ENCODE peak calls at places on chromosome 10, in six cellular contexts. L is stomach, C is sigmoid colon, D is IMR-90, X is upper lobe of left lung, M is ovary. Y is an unnamed sample. For H3K4me1, the result is how much of the 10 kb centered on the place peaks cover.

GRCh38 chr10:45180507-45180906 is 134.9 kb downstream of the OR13A1 start:
- DNase-seq in L (no peak), C (no peak), D (no peak), X (peak), M (no peak), Y (no peak)

GRCh38 chr10:95758351-95759025 is 2.5 kb downstream of the ENTPD1 start:
- DNase-seq in L (no peak), C (no peak), D (peak), X (no peak), M (no peak), Y (no peak)

GRCh38 chr10:117342638-117343037 is 32.6 kb downstream of the PDZD8 start:
- DNase-seq in L (no peak), C (no peak), D (peak), X (no peak), M (no peak), Y (no peak)

GRCh38 chr10:110568055-110568735 is 700 bp downstream of the SMC3 start:
- DNase-seq in L (peak), C (peak), D (no peak), X (peak), M (no peak), Y (peak)

GRCh38 chr10:116270691-116271592 is 2.1 kb downstream of the GFRA1 start:
- DNase-seq in L (no peak), C (peak), D (peak), X (peak), M (peak), Y (no peak)

GRCh38 chr10:88794731-88795130 is 7.8 kb upstream of the LIPM start:
- DNase-seq in L (no peak), C (no peak), D (no peak), X (no peak), M (no peak), Y (no peak)

GRCh38 chr10:73876566-73876965 is 2.2 kb upstream of the CAMK2G start:
- DNase-seq in L (no peak), C (no peak), D (no peak), X (no peak), M (no peak), Y (no peak)

GRCh38 chr10:122062831-122063674 is 74.1 kb downstream of the TACC2 start:
- DNase-seq in L (peak), C (peak), D (peak), X (peak), M (peak), Y (peak)

GRCh38 chr10:72335394-72336258 is 19.1 kb downstream of the DNAJB12 start:
- DNase-seq in L (peak), C (peak), D (no peak), X (no peak), M (peak), Y (peak)
- H3K4me1 ChIP-seq in L (half or more), C (half or more), D (under half), X (half or more), M (under half), Y (half or more)

GRCh38 chr10:62252051-62252450 is 16.6 kb downstream of the RTKN2 start:
- DNase-seq in L (no peak), C (no peak), D (no peak), X (no peak), M (no peak), Y (no peak)
- TF ChIP-seq POLR2A in L (no peak), C (no peak), D (no peak), X (no peak), M (no peak), Y (no peak)

DNA sequence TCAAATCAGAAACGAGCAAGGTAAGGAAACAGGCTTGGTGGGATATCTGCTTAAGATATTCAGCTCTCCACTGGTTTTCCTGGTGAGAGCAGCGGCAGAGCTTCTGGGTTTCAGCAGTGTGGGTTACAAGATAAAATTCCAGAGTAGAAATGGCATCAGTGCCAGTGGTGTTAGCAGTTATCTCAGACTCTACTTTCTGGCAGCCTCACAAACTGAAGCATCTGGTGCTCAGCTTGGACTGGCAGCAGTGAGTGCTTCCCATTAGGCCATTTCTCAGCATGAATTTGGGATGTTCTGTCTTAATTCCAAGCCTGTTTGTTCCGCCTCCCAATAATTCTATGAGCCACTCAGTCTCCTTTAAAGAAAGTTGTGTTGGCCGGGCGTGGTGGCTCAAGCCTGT is 6.9 kb upstream of the GSTO2 start:
- DNase-seq in L (no peak), C (no peak), D (no peak), X (no peak), M (no peak), Y (no peak)
- H3K4me1 ChIP-seq in L (under half), C (under half), D (under half), X (under half), M (under half), Y (under half)

GRCh38 chr10:17200885-17201164 is 647 bp downstream of the TRDMT1 start:
- DNase-seq in L (peak), C (peak), D (peak), X (no peak), M (peak), Y (peak)

GRCh38 chr10:17200035-17200884 is 1.2 kb downstream of the TRDMT1 start:
- DNase-seq in L (no peak), C (no peak), D (no peak), X (no peak), M (no peak), Y (no peak)

GRCh38 chr10:17199351-17199804 is 2.1 kb downstream of the TRDMT1 start:
- DNase-seq in L (no peak), C (no peak), D (peak), X (no peak), M (no peak), Y (no peak)

GRCh38 chr10:17202506-17202905 is 1.0 kb upstream of the TRDMT1 start:
- DNase-seq in L (no peak), C (no peak), D (no peak), X (no peak), M (no peak), Y (no peak)

DNA sequence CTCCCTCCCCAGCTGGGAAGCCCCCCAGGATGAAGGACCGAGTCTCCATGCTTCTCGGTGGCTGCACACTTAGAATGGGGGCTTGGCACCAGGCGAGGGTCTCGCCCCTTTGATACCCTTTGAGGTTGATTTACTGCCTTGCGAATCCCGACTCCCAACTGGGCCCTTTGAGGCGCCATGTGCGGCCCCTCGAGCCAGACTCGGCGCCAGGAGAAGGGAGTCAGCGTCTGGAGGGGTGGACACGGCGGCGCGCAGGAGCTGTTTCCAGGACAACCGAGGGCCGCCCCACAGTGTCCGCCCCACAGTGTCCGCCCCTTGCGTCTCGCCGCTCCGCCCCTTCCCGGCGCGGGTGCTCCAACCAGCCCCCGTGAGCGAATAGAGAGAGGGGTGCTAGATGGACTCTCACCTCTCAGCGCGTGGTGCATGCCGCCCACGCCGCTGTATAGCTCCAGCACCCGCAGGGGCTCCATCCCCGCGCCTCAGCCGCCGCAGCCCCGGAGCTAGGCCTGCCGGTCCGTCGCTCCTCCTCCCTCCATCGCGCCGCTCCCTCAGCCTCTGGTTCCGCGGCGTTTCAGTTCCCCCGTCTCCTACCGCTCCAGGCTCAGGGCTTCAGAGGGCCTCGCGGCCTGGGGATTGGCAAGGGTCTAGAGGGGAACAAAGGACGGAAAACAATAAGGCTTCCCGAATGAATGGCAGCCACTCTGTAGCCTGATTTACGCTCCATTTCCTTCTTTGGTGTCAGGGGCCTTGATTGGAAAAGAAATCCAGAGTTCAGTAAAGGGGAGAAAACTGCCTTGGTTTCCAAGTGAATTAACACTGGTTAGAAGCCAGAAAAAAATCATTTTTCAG is at the start of gene TRDMT1:
- DNase-seq in L (peak), C (peak), D (peak), X (peak), M (peak), Y (peak)
- TF ChIP-seq POLR2A in L (no peak), C (peak), D (peak), X (peak), M (peak), Y (no peak)

DNA sequence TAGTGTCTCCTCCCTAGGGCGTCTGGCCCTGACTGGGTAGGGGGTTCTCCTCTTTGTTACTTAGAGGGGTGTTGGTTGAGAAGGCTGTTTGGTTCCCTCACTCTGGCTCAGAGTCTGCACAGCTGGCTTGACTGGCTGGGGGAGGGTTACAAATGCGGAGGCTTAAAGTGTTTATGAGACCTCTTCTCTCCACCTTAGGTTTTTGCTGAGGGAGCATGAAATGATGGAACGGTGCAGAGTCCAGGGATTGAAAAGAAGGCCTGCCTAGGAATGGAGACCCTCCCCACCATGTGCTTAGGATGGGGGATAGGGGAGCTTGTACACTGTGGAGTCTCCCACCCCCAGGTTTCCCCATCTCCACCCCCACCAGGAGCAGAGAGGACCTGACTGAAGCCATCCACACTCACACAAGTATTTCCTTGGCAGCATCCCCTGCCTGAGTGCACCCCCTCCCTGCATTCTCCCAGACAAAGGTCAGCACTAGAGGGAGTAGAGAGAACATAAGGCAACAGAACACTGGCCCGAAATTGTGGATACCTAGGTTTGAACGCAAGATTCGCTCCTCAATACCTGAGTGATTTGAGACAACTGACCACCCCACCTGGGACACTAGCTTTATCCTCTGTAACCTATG is 1.7 kb upstream of the LDB1 start:
- DNase-seq in L (no peak), C (peak), D (peak), X (no peak), M (peak), Y (peak)
- H3K4me1 ChIP-seq in L (under half), C (under half), D (under half), X (under half), M (under half), Y (under half)